ENCODE peak calls at places on chromosomes 4 and X, in eight cellular contexts. O, M, H, T, J, D, Q and X are unnamed samples.

GRCh38 chrX:133544778-133545177 is 129.5 kb upstream of the GPC4 start:
- DNase-seq in O (no peak), M (no peak), H (no peak), T (no peak), J (no peak), D (no peak), Q (no peak), X (no peak)

GRCh38 chr4:77104405-77105292 is 28.9 kb upstream of the CCNI start:
- DNase-seq in O (peak; percentile 79), M (peak; percentile 55), H (no peak), T (peak; percentile 76), J (no peak), D (no peak), Q (peak; percentile 65), X (peak; percentile 38)

GRCh38 chr4:48275247-48275646 is 5.6 kb upstream of the TEC start:
- DNase-seq in O (no peak), M (no peak), H (peak; percentile 53), T (no peak), J (no peak), D (peak; percentile 35), Q (no peak), X (peak; percentile 56)

GRCh38 chr4:79454656-79455055 is 46.6 kb upstream of the GK2 start:
- DNase-seq in O (no peak), M (no peak), H (no peak), T (no peak), J (no peak), D (no peak), Q (no peak), X (no peak)

GRCh38 chr4:61805979-61806378 is 605.9 kb downstream of the ADGRL3 start:
- DNase-seq in O (no peak), M (no peak), H (no peak), T (no peak), J (no peak), D (no peak), Q (no peak), X (no peak)

GRCh38 chr4:121765941-121766538 is 1.1 kb upstream of the SMIM43 start:
- DNase-seq in O (no peak), M (no peak), H (no peak), T (no peak), J (no peak), D (no peak), Q (no peak), X (no peak)

GRCh38 chr4:148883891-148884290 is 441.7 kb upstream of the NR3C2 start:
- DNase-seq in O (no peak), M (no peak), H (no peak), T (no peak), J (no peak), D (no peak), Q (no peak), X (no peak)

GRCh38 chr4:38099908-38100407 is 139.8 kb downstream of the PTTG2 start:
- DNase-seq in O (no peak), M (no peak), H (no peak), T (no peak), J (no peak), D (peak; percentile 87), Q (no peak), X (no peak)

GRCh38 chr4:94525993-94526740 is 74.4 kb downstream of the PDLIM5 start:
- DNase-seq in O (no peak), M (no peak), H (no peak), T (no peak), J (no peak), D (peak; percentile 43), Q (no peak), X (no peak)

GRCh38 chr4:167987285-167987684 is 105.1 kb upstream of the ANXA10 start:
- DNase-seq in O (no peak), M (no peak), H (no peak), T (no peak), J (no peak), D (no peak), Q (no peak), X (no peak)

GRCh38 chr4:105473340-105474109 is at the start of gene PPA2:
- DNase-seq in O (peak; percentile 94), M (peak; percentile 88), H (peak; percentile 85), T (peak; percentile 90), J (peak; percentile 85), D (peak; percentile 89), Q (peak; percentile 92), X (peak; percentile 91)
- H3K27ac ChIP-seq in O (peak within 1 kb of the TSS; percentile 98), M (peak within 1 kb of the TSS; percentile 100), H (peak within 1 kb of the TSS; percentile 99), T (peak within 1 kb of the TSS; percentile 100), J (peak within 1 kb of the TSS; percentile 90), D (peak within 1 kb of the TSS; percentile 90), Q (peak within 1 kb of the TSS; percentile 99), X (peak within 1 kb of the TSS; percentile 93)

GRCh38 chrX:103666202-103667107 is 20.0 kb downstream of the MORF4L2 start:
- DNase-seq in O (no peak), M (no peak), H (no peak), T (no peak), J (no peak), D (peak; percentile 38), Q (no peak), X (no peak)

GRCh38 chrX:103664363-103664762 is 22.1 kb downstream of the MORF4L2 start:
- DNase-seq in O (no peak), M (no peak), H (no peak), T (peak; percentile 48), J (no peak), D (no peak), Q (no peak), X (no peak)

GRCh38 chrX:103669745-103670144 is 16.8 kb downstream of the MORF4L2 start:
- DNase-seq in O (no peak), M (no peak), H (no peak), T (no peak), J (no peak), D (no peak), Q (no peak), X (no peak)

GRCh38 chrX:103658681-103659433 is 27.6 kb downstream of the MORF4L2 start:
- DNase-seq in O (no peak), M (no peak), H (no peak), T (no peak), J (no peak), D (no peak), Q (no peak), X (no peak)

GRCh38 chrX:103663921-103664320 is 22.6 kb downstream of the MORF4L2 start:
- DNase-seq in O (no peak), M (no peak), H (no peak), T (no peak), J (no peak), D (no peak), Q (no peak), X (no peak)
- H3K4me3 ChIP-seq in O (no peak overlapping the region), M (no peak overlapping the region), H (no peak overlapping the region), T (no peak overlapping the region), J (no peak overlapping the region), D (no peak overlapping the region), Q (no peak overlapping the region), X (no peak overlapping the region)

GRCh38 chr4:132824721-132825120 is 324.4 kb upstream of the PCDH10 start:
- DNase-seq in O (no peak), M (no peak), H (no peak), T (no peak), J (no peak), D (no peak), Q (no peak), X (no peak)
- H3K27ac ChIP-seq in O (no peak overlapping the region), M (no peak overlapping the region), H (no peak overlapping the region), T (no peak overlapping the region), J (no peak overlapping the region), D (no peak overlapping the region), Q (no peak overlapping the region), X (no peak overlapping the region)

DNA sequence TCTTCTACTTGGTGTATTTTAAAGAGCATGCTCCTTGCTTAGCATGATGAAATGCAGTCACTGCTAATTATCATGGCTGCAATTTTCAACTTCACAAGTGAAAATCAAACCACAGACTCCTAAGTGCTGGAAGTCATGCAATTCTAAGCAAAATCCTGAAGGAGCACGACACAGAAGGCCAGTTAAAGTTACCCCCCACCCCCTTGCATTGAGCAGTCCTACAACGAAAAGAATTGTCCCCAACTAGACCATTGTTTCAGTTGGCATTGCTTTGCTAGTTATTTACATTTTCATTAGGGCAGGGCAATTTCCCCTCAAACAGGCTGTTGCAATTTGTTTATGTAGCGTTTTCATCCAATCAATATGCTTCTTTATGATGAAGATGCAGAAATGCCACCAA is 321.2 kb downstream of the PCDH7 start:
- DNase-seq in O (no peak), M (no peak), H (no peak), T (no peak), J (no peak), D (no peak), Q (no peak), X (no peak)
- H3K4me3 ChIP-seq in O (no peak overlapping the region), M (no peak overlapping the region), H (no peak overlapping the region), T (no peak overlapping the region), J (no peak overlapping the region), D (no peak overlapping the region), Q (no peak overlapping the region), X (no peak overlapping the region)

GRCh38 chr4:119046263-119046662 is 89.4 kb upstream of the MYOZ2 start:
- DNase-seq in O (peak; percentile 89), M (peak; percentile 42), H (no peak), T (peak; percentile 28), J (no peak), D (no peak), Q (no peak), X (peak; percentile 45)
- H3K27ac ChIP-seq in O (no peak overlapping the region), M (no peak overlapping the region), H (peak overlapping the region; percentile 63), T (no peak overlapping the region), J (no peak overlapping the region), D (no peak overlapping the region), Q (no peak overlapping the region), X (no peak overlapping the region)